ENCODE peak calls at places on chromosomes 16 and 17, in four cellular contexts. B is lower leg skin, G is kidney epithelial cell, E is IMR-90. X is an unnamed sample.

GRCh38 chr16:52494621-52495020 is 52.3 kb downstream of the TOX3 start:
- DNase-seq in B (no peak), G (no peak), E (no peak), X (no peak)

GRCh38 chr16:19710991-19711545 is 7.0 kb downstream of the KNOP1 start:
- DNase-seq in B (no peak), G (no peak), E (no peak), X (no peak)

GRCh38 chr16:87409153-87409552 is 17.0 kb downstream of the MAP1LC3B start:
- DNase-seq in B (peak; percentile 65), G (no peak), E (no peak), X (no peak)

GRCh38 chr17:28473542-28473941 is at the start of gene SLC13A2:
- DNase-seq in B (no peak), G (no peak), E (no peak), X (no peak)

GRCh38 chr17:15513058-15513858 is 45.8 kb upstream of the CDRT4 start:
- DNase-seq in B (no peak), G (no peak), E (peak; percentile 64), X (peak; percentile 70)

GRCh38 chr16:89041571-89042481 is 51.8 kb upstream of the ACSF3 start:
- DNase-seq in B (no peak), G (no peak), E (no peak), X (no peak)

GRCh38 chr17:37417852-37418251 is 11.2 kb downstream of the TADA2A start:
- DNase-seq in B (no peak), G (no peak), E (peak; percentile 85), X (peak; percentile 30)

GRCh38 chr17:17090642-17091103 is 48.4 kb downstream of the MPRIP start:
- DNase-seq in B (peak; percentile 81), G (no peak), E (no peak), X (no peak)

GRCh38 chr17:64706224-64707076 is 44.3 kb upstream of the SMURF2 start:
- DNase-seq in B (no peak), G (no peak), E (no peak), X (no peak)

GRCh38 chr16:65061935-65062334 is 59.9 kb downstream of the CDH11 start:
- DNase-seq in B (no peak), G (no peak), E (peak; percentile 49), X (peak; percentile 38)

GRCh38 chr16:63943568-63943967 is 1178.3 kb downstream of the CDH11 start:
- DNase-seq in B (no peak), G (no peak), E (no peak), X (no peak)

GRCh38 chr16:73225983-73226382 is 178.1 kb upstream of the ZFHX3 start:
- DNase-seq in B (no peak), G (no peak), E (no peak), X (no peak)

GRCh38 chr17:76529224-76529642 is 8.3 kb downstream of the CYGB start:
- DNase-seq in B (peak; percentile 98), G (no peak), E (peak; percentile 88), X (peak; percentile 64)

GRCh38 chr17:15651583-15652110 is 32.1 kb upstream of the FBXW10B start:
- DNase-seq in B (peak; percentile 98), G (peak; percentile 97), E (peak; percentile 99), X (peak; percentile 99)

GRCh38 chr16:16164244-16164643 is 59.0 kb downstream of the ABCC6 start:
- DNase-seq in B (no peak), G (no peak), E (no peak), X (no peak)

GRCh38 chr17:16407911-16408588 is 7.3 kb upstream of the TRPV2 start:
- DNase-seq in B (no peak), G (no peak), E (peak; percentile 47), X (peak; percentile 65)

GRCh38 chr16:13994239-13995106 is 74.5 kb downstream of the ERCC4 start:
- DNase-seq in B (peak; percentile 37), G (no peak), E (peak; percentile 2), X (no peak)

GRCh38 chr17:56319531-56319930 is 166.3 kb downstream of the ANKFN1 start:
- DNase-seq in B (no peak), G (peak; percentile 7), E (peak; percentile 70), X (peak; percentile 73)

GRCh38 chr17:5481451-5481850 is 4.5 kb downstream of the DERL2 start:
- DNase-seq in B (no peak), G (no peak), E (no peak), X (no peak)

GRCh38 chr17:58513391-58513912 is 986 bp downstream of the MTMR4 start:
- DNase-seq in B (no peak), G (no peak), E (no peak), X (no peak)

GRCh38 chr17:45394001-45394912 is 38.4 kb downstream of the ARHGAP27 start:
- DNase-seq in B (no peak), G (no peak), E (no peak), X (no peak)

GRCh38 chr16:50679266-50679665 is 1.8 kb downstream of the SNX20 start:
- DNase-seq in B (no peak), G (no peak), E (no peak), X (no peak)

GRCh38 chr16:50674831-50675230 is 6.3 kb downstream of the SNX20 start:
- DNase-seq in B (no peak), G (no peak), E (no peak), X (no peak)

GRCh38 chr16:50676684-50677225 is 4.4 kb downstream of the SNX20 start:
- DNase-seq in B (no peak), G (no peak), E (no peak), X (no peak)

GRCh38 chr16:50675686-50676610 is 5.2 kb downstream of the SNX20 start:
- DNase-seq in B (no peak), G (no peak), E (no peak), X (no peak)

DNA sequence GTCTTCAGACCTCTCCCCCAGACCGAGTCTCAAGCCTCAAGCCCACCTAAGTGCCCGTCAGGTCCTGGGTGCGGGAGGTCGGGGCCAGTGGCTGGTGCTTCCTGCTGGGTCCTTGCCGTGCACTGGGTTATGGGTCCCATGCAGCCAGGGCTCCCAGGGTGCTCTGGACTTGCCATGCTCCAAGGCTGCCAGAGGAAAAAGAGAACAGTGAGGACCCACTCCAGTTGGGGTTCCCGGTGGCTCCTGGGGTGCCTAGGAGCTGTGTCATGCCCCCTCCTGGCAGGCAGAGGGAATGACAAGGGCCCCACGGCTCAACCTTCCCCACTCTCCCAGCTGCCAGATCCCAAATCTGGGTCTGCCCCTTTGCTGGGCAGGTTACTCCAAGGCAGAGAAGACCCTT is 3.8 kb downstream of the SNX20 start:
- DNase-seq in B (no peak), G (no peak), E (no peak), X (no peak)
- TF ChIP-seq CTCF in B (no peak), G (peak; percentile 28), E (peak; percentile 6), X (peak; percentile 34)

DNA sequence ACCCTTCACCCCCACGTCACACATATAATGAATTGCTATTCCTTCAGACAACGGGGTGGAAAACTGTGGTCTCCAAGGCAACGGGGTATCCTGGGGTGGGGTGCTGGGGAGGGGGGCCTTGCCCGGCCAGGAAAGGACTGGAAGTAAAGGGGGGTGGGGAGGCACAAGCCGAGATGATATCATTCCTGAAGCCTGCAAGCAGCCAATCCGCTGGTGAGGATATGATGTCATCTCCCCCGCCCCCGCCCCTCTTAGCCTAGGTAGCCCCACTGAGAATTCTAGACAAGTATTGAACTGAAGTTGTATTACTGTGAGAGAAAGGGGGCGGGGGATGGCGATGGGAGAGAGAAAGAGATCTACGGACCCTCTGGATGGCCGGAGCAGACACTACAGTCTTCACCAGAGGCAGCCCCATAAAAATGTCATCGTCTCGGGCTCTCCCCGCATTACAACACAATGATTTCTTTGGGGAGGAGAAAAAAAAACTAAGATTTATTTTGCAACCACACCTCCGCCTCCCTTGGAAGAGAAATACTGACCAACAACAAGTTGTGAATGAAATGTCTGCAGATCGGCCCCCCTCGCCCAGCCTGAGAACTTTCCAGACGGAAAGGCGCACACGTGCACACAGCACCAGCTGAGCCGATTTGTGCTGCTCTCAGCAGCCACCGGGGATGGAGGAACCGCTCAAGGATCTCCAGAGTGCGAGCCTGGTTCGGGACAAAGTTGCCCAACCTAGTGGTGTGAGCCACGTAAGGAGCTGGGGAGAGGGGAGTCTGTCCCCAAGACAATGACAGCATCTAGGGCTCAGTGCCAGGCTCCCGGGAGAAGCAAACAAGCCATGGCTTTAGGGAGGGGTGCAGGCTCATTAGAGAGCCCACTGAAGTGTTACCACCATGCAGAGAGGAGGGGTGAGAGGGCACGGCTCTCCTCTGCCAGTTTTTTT is 222.0 kb downstream of the SOX9 start:
- DNase-seq in B (no peak), G (peak; percentile 70), E (no peak), X (peak; percentile 72)
- H3K4me3 ChIP-seq in B (no peak overlapping the region), G (no peak overlapping the region), E (no peak overlapping the region), X (no peak overlapping the region)

DNA sequence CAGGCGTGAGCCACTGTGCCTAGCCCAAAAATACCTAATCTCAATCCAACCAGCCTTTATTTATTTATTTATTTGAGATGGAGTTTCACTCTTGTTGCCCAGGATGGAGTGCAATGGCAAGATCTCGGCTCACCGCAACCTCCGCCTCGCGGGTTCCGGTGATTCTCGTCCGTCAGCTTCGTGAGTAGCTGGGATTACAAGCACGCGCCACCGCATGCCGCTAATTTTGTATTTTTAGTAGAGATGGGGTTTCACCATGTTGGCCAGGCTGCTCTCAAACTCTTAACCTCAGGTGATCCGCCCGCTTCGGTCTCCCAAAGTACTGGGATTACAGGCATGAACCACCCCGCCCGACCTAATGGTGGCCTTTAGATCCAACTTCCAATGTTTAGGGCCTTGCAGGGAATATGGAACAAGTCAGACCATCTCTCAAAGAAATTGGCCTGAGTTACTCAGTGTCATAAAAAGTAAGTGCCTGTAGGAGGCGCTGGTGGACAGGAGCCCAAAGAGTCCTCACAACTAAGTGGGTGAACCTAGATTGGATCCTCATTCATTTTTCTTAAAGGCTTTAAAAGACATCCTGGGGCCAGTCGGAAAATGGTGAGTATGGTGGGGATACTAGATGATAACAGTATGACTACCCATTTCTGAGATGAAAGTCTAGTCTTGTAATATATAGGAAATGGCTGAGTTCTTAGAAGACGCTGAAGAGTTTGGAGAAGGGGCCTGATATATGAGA is 4.6 kb downstream of the ZSCAN10 start:
- DNase-seq in B (no peak), G (no peak), E (peak; percentile 23), X (peak; percentile 27)
- TF ChIP-seq CTCF in B (no peak), G (peak; percentile 51), E (peak; percentile 56), X (peak; percentile 62)

GRCh38 chr17:82269138-82269881 is 4.2 kb downstream of the CSNK1D start:
- DNase-seq in B (no peak), G (no peak), E (no peak), X (no peak)
- H3K4me3 ChIP-seq in B (no peak overlapping the region), G (no peak overlapping the region), E (no peak overlapping the region), X (no peak overlapping the region)

GRCh38 chr16:67448580-67448979 is 17.7 kb downstream of the HSD11B2 start:
- DNase-seq in B (no peak), G (no peak), E (no peak), X (no peak)

GRCh38 chr16:67446968-67447507 is 16.1 kb downstream of the HSD11B2 start:
- DNase-seq in B (no peak), G (no peak), E (no peak), X (no peak)

GRCh38 chr16:67445913-67446907 is 15.3 kb downstream of the HSD11B2 start:
- DNase-seq in B (no peak), G (no peak), E (no peak), X (no peak)

GRCh38 chr16:67449328-67449727 is 18.4 kb downstream of the HSD11B2 start:
- DNase-seq in B (no peak), G (no peak), E (no peak), X (no peak)

GRCh38 chr16:67447508-67448076 is 16.7 kb downstream of the HSD11B2 start:
- DNase-seq in B (no peak), G (no peak), E (peak; percentile 42), X (no peak)
- TF ChIP-seq CTCF in B (no peak), G (peak; percentile 48), E (peak; percentile 56), X (peak; percentile 45)